ENCODE peak calls at places on chromosomes 4 and X, in nine cellular contexts. One of them, this sample, is unnamed.

GRCh38 chrX:19805054-19805690 is 82.2 kb downstream of the SH3KBP1 start:
- DNase-seq in left ventricle myocardium inferior: no peak
- DNase-seq in heart right ventricle: no peak
- DNase-seq in WTC11: no peak
- DNase-seq in upper lobe of right lung: no peak
- DNase-seq in H9: no peak
- DNase-seq in kidney: no peak
- DNase-seq in lower leg skin: no peak
- DNase-seq in Peyer's patch: no peak
- DNase-seq in this sample: no peak

GRCh38 chrX:50813843-50814661 is at the start of gene SHROOM4:
- DNase-seq in WTC11: peak; percentile 64
- DNase-seq in heart right ventricle: peak; percentile 55
- DNase-seq in H9: peak; percentile 87
- DNase-seq in Peyer's patch: no peak
- DNase-seq in upper lobe of right lung: peak; percentile 82
- DNase-seq in kidney: peak; percentile 86
- DNase-seq in left ventricle myocardium inferior: peak; percentile 40
- DNase-seq in lower leg skin: no peak
- DNase-seq in this sample: peak; percentile 90

GRCh38 chr4:80071643-80072606 is 1.1 kb downstream of the ANTXR2 start:
- DNase-seq in H9: peak; percentile 73
- DNase-seq in kidney: peak; percentile 82
- DNase-seq in left ventricle myocardium inferior: peak; percentile 47
- DNase-seq in heart right ventricle: peak; percentile 55
- DNase-seq in Peyer's patch: peak; percentile 71
- DNase-seq in lower leg skin: peak; percentile 40
- DNase-seq in WTC11: peak; percentile 53
- DNase-seq in upper lobe of right lung: peak; percentile 74
- DNase-seq in this sample: peak; percentile 77

GRCh38 chr4:118716304-118716703 is 31.1 kb downstream of the METTL14 start:
- DNase-seq in WTC11: no peak
- DNase-seq in H9: no peak
- DNase-seq in lower leg skin: no peak
- DNase-seq in kidney: no peak
- DNase-seq in left ventricle myocardium inferior: no peak
- DNase-seq in upper lobe of right lung: no peak
- DNase-seq in heart right ventricle: no peak
- DNase-seq in Peyer's patch: no peak
- DNase-seq in this sample: no peak

GRCh38 chrX:123153846-123154335 is 30.2 kb upstream of the GRIA3 start:
- DNase-seq in heart right ventricle: no peak
- DNase-seq in upper lobe of right lung: no peak
- DNase-seq in kidney: no peak
- DNase-seq in Peyer's patch: no peak
- DNase-seq in H9: no peak
- DNase-seq in lower leg skin: no peak
- DNase-seq in WTC11: no peak
- DNase-seq in left ventricle myocardium inferior: no peak
- DNase-seq in this sample: no peak

GRCh38 chrX:129777218-129777768 is 2.5 kb upstream of the SASH3 start:
- DNase-seq in upper lobe of right lung: peak; percentile 79
- DNase-seq in lower leg skin: peak; percentile 24
- DNase-seq in kidney: peak; percentile 84
- DNase-seq in H9: no peak
- DNase-seq in heart right ventricle: peak; percentile 47
- DNase-seq in left ventricle myocardium inferior: peak; percentile 31
- DNase-seq in WTC11: no peak
- DNase-seq in Peyer's patch: peak; percentile 79
- DNase-seq in this sample: peak; percentile 56

GRCh38 chr4:140485939-140486338 is 12.2 kb downstream of the MGAT4D start:
- DNase-seq in Peyer's patch: no peak
- DNase-seq in upper lobe of right lung: no peak
- DNase-seq in heart right ventricle: no peak
- DNase-seq in left ventricle myocardium inferior: no peak
- DNase-seq in lower leg skin: no peak
- DNase-seq in WTC11: no peak
- DNase-seq in kidney: no peak
- DNase-seq in H9: no peak
- DNase-seq in this sample: no peak

GRCh38 chrX:129961180-129962083 is 21.0 kb upstream of the BCORL1 start:
- DNase-seq in left ventricle myocardium inferior: peak; percentile 44
- DNase-seq in heart right ventricle: peak; percentile 54
- DNase-seq in lower leg skin: peak; percentile 38
- DNase-seq in Peyer's patch: peak; percentile 82
- DNase-seq in upper lobe of right lung: peak; percentile 85
- DNase-seq in H9: peak; percentile 82
- DNase-seq in WTC11: peak; percentile 72
- DNase-seq in kidney: peak; percentile 90
- DNase-seq in this sample: no peak

GRCh38 chr4:92328095-92328494 is 24.3 kb downstream of the GRID2 start:
- DNase-seq in heart right ventricle: no peak
- DNase-seq in upper lobe of right lung: no peak
- DNase-seq in Peyer's patch: no peak
- DNase-seq in H9: no peak
- DNase-seq in WTC11: no peak
- DNase-seq in kidney: no peak
- DNase-seq in left ventricle myocardium inferior: no peak
- DNase-seq in lower leg skin: no peak
- DNase-seq in this sample: no peak

GRCh38 chrX:71366674-71367256 is 608 bp downstream of the TAF1 start:
- DNase-seq in left ventricle myocardium inferior: peak; percentile 16
- DNase-seq in kidney: no peak
- DNase-seq in H9: no peak
- DNase-seq in heart right ventricle: peak; percentile 14
- DNase-seq in lower leg skin: no peak
- DNase-seq in Peyer's patch: no peak
- DNase-seq in WTC11: peak; percentile 10
- DNase-seq in upper lobe of right lung: peak; percentile 65
- DNase-seq in this sample: no peak

GRCh38 chrX:153929576-153929975 is 3.5 kb upstream of the ARHGAP4 start:
- DNase-seq in lower leg skin: no peak
- DNase-seq in Peyer's patch: no peak
- DNase-seq in heart right ventricle: no peak
- DNase-seq in kidney: peak; percentile 76
- DNase-seq in upper lobe of right lung: no peak
- DNase-seq in left ventricle myocardium inferior: no peak
- DNase-seq in H9: no peak
- DNase-seq in WTC11: no peak
- DNase-seq in this sample: no peak

GRCh38 chr4:85696661-85697060 is 221.7 kb downstream of the ARHGAP24 start:
- DNase-seq in lower leg skin: no peak
- DNase-seq in WTC11: no peak
- DNase-seq in upper lobe of right lung: no peak
- DNase-seq in heart right ventricle: no peak
- DNase-seq in Peyer's patch: no peak
- DNase-seq in kidney: no peak
- DNase-seq in H9: no peak
- DNase-seq in left ventricle myocardium inferior: no peak
- DNase-seq in this sample: no peak

DNA sequence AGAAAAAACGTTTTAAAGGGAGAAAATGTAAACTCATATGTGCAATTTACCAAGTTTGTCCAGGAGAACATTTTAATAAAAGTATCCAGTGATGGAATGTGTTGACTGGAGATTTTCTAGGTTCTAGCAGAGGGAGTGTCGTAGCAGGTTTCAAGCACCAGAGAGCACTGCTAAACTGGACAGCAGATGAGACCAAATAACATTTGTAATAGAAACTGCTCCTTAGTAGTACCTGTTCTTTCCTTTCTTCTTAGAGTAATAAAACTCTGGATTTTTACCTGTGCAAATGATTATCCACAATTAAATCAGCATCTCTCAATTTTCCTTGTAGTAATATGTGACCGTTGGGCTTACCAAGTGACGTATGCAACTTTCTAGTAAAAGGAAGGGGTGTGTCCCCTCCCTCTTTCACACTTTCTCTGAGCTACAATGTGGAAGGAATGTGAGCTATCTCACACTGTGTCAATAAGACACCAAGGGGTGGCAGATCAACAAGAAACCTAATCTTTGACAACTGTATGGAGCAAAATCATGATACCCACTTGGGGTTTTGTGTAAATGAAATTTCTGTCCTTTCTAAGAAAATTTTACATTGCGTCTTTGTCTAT is 9.5 kb downstream of the HPGDS start:
- DNase-seq in kidney: no peak
- DNase-seq in lower leg skin: no peak
- DNase-seq in heart right ventricle: no peak
- DNase-seq in H9: no peak
- DNase-seq in WTC11: no peak
- DNase-seq in upper lobe of right lung: no peak
- DNase-seq in left ventricle myocardium inferior: no peak
- DNase-seq in Peyer's patch: no peak
- DNase-seq in this sample: no peak
- TF ChIP-seq CTCF in kidney: no peak
- TF ChIP-seq CTCF in lower leg skin: no peak
- TF ChIP-seq CTCF in heart right ventricle: peak; percentile 51
- TF ChIP-seq CTCF in H9: peak; percentile 58
- TF ChIP-seq CTCF in WTC11: no peak
- TF ChIP-seq CTCF in upper lobe of right lung: peak; percentile 11
- TF ChIP-seq CTCF in left ventricle myocardium inferior: peak; percentile 66
- TF ChIP-seq CTCF in Peyer's patch: no peak
- TF ChIP-seq CTCF in this sample: peak; percentile 69

GRCh38 chr4:32032136-32032672 is 1312.0 kb downstream of the PCDH7 start:
- DNase-seq in left ventricle myocardium inferior: no peak
- DNase-seq in H9: no peak
- DNase-seq in upper lobe of right lung: no peak
- DNase-seq in Peyer's patch: no peak
- DNase-seq in WTC11: no peak
- DNase-seq in kidney: no peak
- DNase-seq in heart right ventricle: no peak
- DNase-seq in lower leg skin: no peak
- DNase-seq in this sample: no peak
- TF ChIP-seq CTCF in left ventricle myocardium inferior: no peak
- TF ChIP-seq CTCF in H9: no peak
- TF ChIP-seq CTCF in upper lobe of right lung: no peak
- TF ChIP-seq CTCF in Peyer's patch: no peak
- TF ChIP-seq CTCF in WTC11: no peak
- TF ChIP-seq CTCF in kidney: no peak
- TF ChIP-seq CTCF in heart right ventricle: no peak
- TF ChIP-seq CTCF in lower leg skin: no peak
- TF ChIP-seq CTCF in this sample: no peak

GRCh38 chr4:8110071-8110986 is 48.3 kb downstream of the ABLIM2 start:
- DNase-seq in upper lobe of right lung: no peak
- DNase-seq in heart right ventricle: no peak
- DNase-seq in WTC11: peak; percentile 83
- DNase-seq in Peyer's patch: no peak
- DNase-seq in kidney: peak; percentile 68
- DNase-seq in lower leg skin: no peak
- DNase-seq in H9: peak; percentile 93
- DNase-seq in left ventricle myocardium inferior: no peak
- DNase-seq in this sample: no peak
- TF ChIP-seq CTCF in upper lobe of right lung: peak; percentile 13
- TF ChIP-seq CTCF in heart right ventricle: no peak
- TF ChIP-seq CTCF in WTC11: peak; percentile 18
- TF ChIP-seq CTCF in Peyer's patch: no peak
- TF ChIP-seq CTCF in kidney: no peak
- TF ChIP-seq CTCF in lower leg skin: no peak
- TF ChIP-seq CTCF in H9: peak; percentile 73
- TF ChIP-seq CTCF in left ventricle myocardium inferior: no peak
- TF ChIP-seq CTCF in this sample: peak; percentile 47

DNA sequence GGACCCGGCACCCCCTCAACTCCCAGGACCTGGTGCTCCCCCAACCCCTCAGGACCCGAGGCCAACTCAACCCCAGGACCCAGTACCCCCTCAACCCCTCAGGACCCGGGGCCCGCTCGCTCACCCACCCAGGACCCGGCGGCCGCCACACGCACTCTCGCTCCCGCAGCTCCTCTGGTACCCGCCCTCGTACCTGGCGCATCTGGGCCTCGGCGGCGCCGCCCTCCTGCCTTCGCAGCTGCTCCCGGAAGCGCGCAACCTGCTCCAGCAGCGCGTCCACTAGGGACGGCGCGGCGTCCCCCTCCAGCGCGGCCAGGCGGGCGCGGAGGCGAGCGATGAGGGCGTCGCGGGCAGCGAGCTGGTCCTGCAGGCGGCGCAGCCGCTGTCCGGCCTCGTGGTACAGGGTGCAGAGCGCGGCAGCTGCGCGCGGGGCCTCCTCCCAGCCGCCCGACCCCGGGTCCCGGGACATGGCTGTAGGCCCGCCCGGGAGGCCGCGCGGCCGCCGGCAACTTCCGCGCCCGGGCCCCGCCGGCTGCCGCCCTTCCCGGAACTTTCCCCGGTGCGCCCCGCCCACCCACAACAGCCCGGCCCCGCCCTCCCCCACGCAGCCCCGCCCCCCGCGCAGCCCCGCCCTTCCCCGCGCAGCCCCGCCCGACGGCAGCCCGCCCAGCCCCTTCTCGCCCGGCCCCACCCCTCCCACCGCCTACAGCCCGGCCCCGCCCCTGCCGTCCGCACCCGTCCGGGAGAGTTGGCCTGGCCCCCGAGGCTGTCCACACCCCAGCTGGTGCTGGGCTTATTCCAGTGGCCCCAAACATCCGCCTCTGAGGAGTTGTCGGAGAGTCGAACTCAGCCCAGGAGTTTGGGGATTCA is at the start of gene TNIP2:
- DNase-seq in left ventricle myocardium inferior: peak; percentile 90
- DNase-seq in upper lobe of right lung: peak; percentile 94
- DNase-seq in kidney: peak; percentile 95
- DNase-seq in H9: peak; percentile 87
- DNase-seq in heart right ventricle: peak; percentile 92
- DNase-seq in lower leg skin: peak; percentile 78
- DNase-seq in WTC11: peak; percentile 83
- DNase-seq in Peyer's patch: peak; percentile 81
- DNase-seq in this sample: no peak
- TF ChIP-seq CTCF in left ventricle myocardium inferior: peak; percentile 65
- TF ChIP-seq CTCF in upper lobe of right lung: peak; percentile 35
- TF ChIP-seq CTCF in kidney: peak; percentile 35
- TF ChIP-seq CTCF in H9: peak; percentile 45
- TF ChIP-seq CTCF in heart right ventricle: peak; percentile 23
- TF ChIP-seq CTCF in lower leg skin: no peak
- TF ChIP-seq CTCF in WTC11: no peak
- TF ChIP-seq CTCF in Peyer's patch: peak; percentile 29
- TF ChIP-seq CTCF in this sample: peak; percentile 74